ENCODE peak calls at places on chromosomes 2 and 18, in ten cellular contexts. M is GM13976, Y is GM12864, O is GM06990, V is RWPE1, Q is progenitor cell of endocrine pancreas, U is spleen, H is lower leg skin, I is A549, G is neural crest cell. S is an unnamed sample.

GRCh38 chr2:84880645-84881521 is at the start of gene TRABD2A:
- DNase-seq in M (peak; percentile 49), Y (no peak), O (peak; percentile 37), V (no peak), Q (no peak), U (peak; percentile 91), H (no peak), I (no peak), G (peak; percentile 23), S (no peak)

GRCh38 chr2:237060518-237061312 is 25.0 kb upstream of the COPS8 start:
- DNase-seq in M (peak; percentile 67), Y (no peak), O (peak; percentile 24), V (peak; percentile 59), Q (peak; percentile 33), U (no peak), H (peak; percentile 33), I (peak; percentile 49), G (peak; percentile 59), S (peak; percentile 31)

GRCh38 chr2:171763602-171764001 is 76.3 kb downstream of the DYNC1I2 start:
- DNase-seq in M (no peak), Y (no peak), O (no peak), V (peak; percentile 48), Q (no peak), U (no peak), H (no peak), I (no peak), G (no peak), S (no peak)

GRCh38 chr2:201966691-201967388 is 66.8 kb upstream of the FZD7 start:
- DNase-seq in M (no peak), Y (no peak), O (no peak), V (no peak), Q (no peak), U (no peak), H (no peak), I (no peak), G (no peak), S (no peak)

GRCh38 chr2:1504311-1504750 is 91.1 kb downstream of the TPO start:
- DNase-seq in M (no peak), Y (no peak), O (no peak), V (no peak), Q (no peak), U (peak; percentile 80), H (no peak), I (no peak), G (no peak), S (no peak)

GRCh38 chr2:225056330-225057073 is 14.2 kb upstream of the DOCK10 start:
- DNase-seq in M (no peak), Y (no peak), O (no peak), V (peak; percentile 25), Q (no peak), U (no peak), H (no peak), I (no peak), G (no peak), S (no peak)

GRCh38 chr18:79599503-79599931 is 80.1 kb upstream of the CTDP1 start:
- DNase-seq in M (no peak), Y (no peak), O (no peak), V (peak; percentile 70), Q (no peak), U (peak; percentile 68), H (no peak), I (peak; percentile 16), G (no peak), S (no peak)

GRCh38 chr2:86150502-86150901 is 44.5 kb downstream of the PTCD3 start:
- DNase-seq in M (no peak), Y (no peak), O (no peak), V (no peak), Q (no peak), U (no peak), H (no peak), I (no peak), G (no peak), S (no peak)

GRCh38 chr2:160876029-160876428 is 284.2 kb upstream of the TANK start:
- DNase-seq in M (no peak), Y (no peak), O (no peak), V (no peak), Q (no peak), U (no peak), H (no peak), I (no peak), G (no peak), S (no peak)

GRCh38 chr18:63302647-63303405 is 16.7 kb downstream of the BCL2 start:
- DNase-seq in M (no peak), Y (no peak), O (no peak), V (no peak), Q (no peak), U (no peak), H (no peak), I (no peak), G (no peak), S (no peak)

GRCh38 chr18:8946046-8946838 is 156.3 kb upstream of the NDUFV2 start:
- DNase-seq in M (no peak), Y (no peak), O (no peak), V (peak; percentile 64), Q (no peak), U (no peak), H (no peak), I (no peak), G (no peak), S (no peak)

GRCh38 chr2:143528021-143528420 is 398.8 kb downstream of the ARHGAP15 start:
- DNase-seq in M (no peak), Y (no peak), O (no peak), V (no peak), Q (no peak), U (no peak), H (no peak), I (no peak), G (no peak), S (no peak)

GRCh38 chr2:163554864-163555263 is 180.9 kb downstream of the FIGN start:
- DNase-seq in M (no peak), Y (no peak), O (no peak), V (no peak), Q (no peak), U (no peak), H (no peak), I (no peak), G (no peak), S (no peak)

GRCh38 chr2:109726666-109727270 is 67.3 kb upstream of the RGPD5 start:
- DNase-seq in M (no peak), Y (no peak), O (no peak), V (no peak), Q (no peak), U (no peak), H (peak; percentile 13), I (no peak), G (no peak), S (no peak)

GRCh38 chr18:76377359-76377756 is 117.7 kb downstream of the ZNF516 start:
- DNase-seq in M (no peak), Y (no peak), O (no peak), V (no peak), Q (no peak), U (peak; percentile 66), H (no peak), I (no peak), G (no peak), S (no peak)

GRCh38 chr2:171726841-171727460 is 39.7 kb downstream of the DYNC1I2 start:
- DNase-seq in M (no peak), Y (no peak), O (no peak), V (no peak), Q (no peak), U (no peak), H (no peak), I (no peak), G (no peak), S (no peak)

GRCh38 chr18:75407468-75408437 is 19.8 kb downstream of the SMIM21 start:
- DNase-seq in M (no peak), Y (no peak), O (no peak), V (no peak), Q (no peak), U (no peak), H (no peak), I (no peak), G (no peak), S (peak; percentile 67)

GRCh38 chr2:147094077-147094476 is 750.8 kb upstream of the ACVR2A start:
- DNase-seq in M (no peak), Y (no peak), O (no peak), V (no peak), Q (no peak), U (no peak), H (no peak), I (no peak), G (no peak), S (no peak)

GRCh38 chr2:113977660-113978523 is 88.0 kb downstream of the ACTR3 start:
- DNase-seq in M (peak; percentile 38), Y (no peak), O (no peak), V (peak; percentile 63), Q (no peak), U (no peak), H (no peak), I (no peak), G (no peak), S (no peak)
- TF ChIP-seq CTCF in M (no peak), Y (no peak), O (no peak), V (no peak), Q (peak; percentile 66), U (no peak), H (no peak), I (no peak), G (peak; percentile 66), S (peak; percentile 28)

GRCh38 chr18:22408059-22408458 is 9.7 kb downstream of the CTAGE1 start:
- DNase-seq in M (no peak), Y (no peak), O (no peak), V (no peak), Q (no peak), U (no peak), H (no peak), I (no peak), G (no peak), S (no peak)
- TF ChIP-seq CTCF in M (no peak), Y (peak; percentile 18), O (no peak), V (no peak), Q (no peak), U (no peak), H (no peak), I (no peak), G (peak; percentile 28), S (no peak)

DNA sequence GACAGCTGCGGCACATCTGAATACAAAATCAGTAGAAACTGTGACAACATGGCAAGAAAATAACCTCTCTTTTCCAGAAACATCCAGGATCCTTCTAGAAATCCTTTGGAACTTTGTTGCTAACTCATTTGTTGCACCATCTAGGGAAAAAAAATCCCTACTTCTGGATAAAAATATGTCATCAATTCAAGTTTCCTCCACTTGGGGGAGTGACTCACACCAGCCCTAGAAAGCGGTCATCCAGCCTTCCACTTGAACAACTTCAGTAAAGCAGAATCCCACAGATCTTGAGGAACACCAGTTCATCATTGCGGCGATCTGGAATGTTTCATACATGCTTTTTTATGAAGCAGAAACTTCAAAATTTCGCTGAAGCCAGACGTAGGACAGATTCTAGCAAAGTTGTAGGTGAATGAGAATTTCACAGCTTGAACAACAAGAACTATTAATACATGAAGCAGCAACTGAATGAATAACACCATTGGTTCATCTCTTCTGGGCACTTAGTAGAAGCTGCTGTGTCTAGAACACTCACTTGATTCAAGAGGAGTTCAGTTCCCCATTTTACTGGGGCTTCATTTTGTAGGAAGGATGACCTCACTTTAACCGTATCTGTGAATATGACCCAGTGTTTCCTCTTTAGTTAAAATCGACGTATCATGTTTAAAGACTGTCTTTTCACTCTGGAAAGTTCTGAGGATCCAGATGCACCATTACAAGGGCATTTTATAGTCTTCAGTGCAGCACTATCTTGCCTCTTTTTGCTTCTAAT is 48.0 kb downstream of the LRRTM1 start:
- DNase-seq in M (no peak), Y (no peak), O (no peak), V (peak; percentile 11), Q (no peak), U (no peak), H (no peak), I (no peak), G (no peak), S (no peak)
- TF ChIP-seq CTCF in M (no peak), Y (no peak), O (peak; percentile 3), V (no peak), Q (peak; percentile 62), U (no peak), H (no peak), I (no peak), G (peak; percentile 58), S (peak; percentile 28)

GRCh38 chr18:27579364-27579763 is 394.3 kb upstream of the CHST9 start:
- DNase-seq in M (no peak), Y (no peak), O (no peak), V (no peak), Q (no peak), U (no peak), H (no peak), I (no peak), G (no peak), S (no peak)
- TF ChIP-seq CTCF in M (no peak), Y (no peak), O (no peak), V (no peak), Q (no peak), U (no peak), H (no peak), I (no peak), G (no peak), S (no peak)